ENCODE peak calls at places on chromosome 10, in nine cellular contexts. S is colonic mucosa; P is CD4-positive, alpha-beta T cell; Y is C1 segment of cervical spinal cord; A is SHP77; V is kidney tubule cell; D is RPMI7951; I is T-helper 9 cell; T is fibroblast of mammary gland. C is an unnamed sample.

GRCh38 chr10:31929260-31929985 is 792 bp upstream of the ARHGAP12 start:
- DNase-seq in I (peak), S (peak), Y (peak), P (peak), V (peak), A (no peak), D (peak), T (peak), C (peak)

GRCh38 chr10:121337356-121337936 is 260.8 kb downstream of the FGFR2 start:
- DNase-seq in D (no peak), S (no peak), P (no peak), T (no peak), Y (no peak), A (no peak), V (no peak), I (no peak), C (no peak)

GRCh38 chr10:47058961-47059391 is 147.7 kb downstream of the PTPN20 start:
- DNase-seq in V (no peak), Y (no peak), A (no peak), T (peak), S (no peak), D (peak), I (no peak), P (no peak), C (peak)

GRCh38 chr10:102880256-102880655 is 11.0 kb downstream of the AS3MT start:
- DNase-seq in I (no peak), Y (no peak), S (no peak), V (no peak), T (no peak), P (no peak), A (no peak), D (no peak), C (no peak)

GRCh38 chr10:1195828-1196227 is 139.6 kb downstream of the WDR37 start:
- DNase-seq in S (no peak), D (no peak), I (no peak), V (no peak), A (no peak), P (no peak), Y (no peak), T (no peak), C (no peak)

GRCh38 chr10:62374862-62375710 is 917 bp downstream of the ZNF365 start:
- DNase-seq in Y (no peak), D (no peak), A (no peak), P (no peak), V (peak), I (no peak), S (no peak), T (peak), C (peak)

GRCh38 chr10:122441961-122442360 is 12.5 kb upstream of the ARMS2 start:
- DNase-seq in D (peak), S (no peak), P (no peak), T (peak), V (peak), A (no peak), Y (no peak), I (no peak), C (peak)

GRCh38 chr10:10824611-10825148 is 193.0 kb upstream of the CELF2 start:
- DNase-seq in I (no peak), A (no peak), D (no peak), V (no peak), T (peak), Y (no peak), S (no peak), P (no peak), C (no peak)

GRCh38 chr10:68208424-68209042 is 23.4 kb downstream of the ATOH7 start:
- DNase-seq in S (peak), P (no peak), A (peak), T (peak), V (peak), I (no peak), Y (no peak), D (peak), C (peak)

GRCh38 chr10:111234903-111235302 is 158.1 kb downstream of the ADRA2A start:
- DNase-seq in Y (no peak), S (no peak), T (no peak), P (no peak), A (no peak), V (no peak), I (no peak), D (no peak), C (no peak)

GRCh38 chr10:71590786-71591350 is 128.7 kb downstream of the C10orf105 start:
- DNase-seq in D (peak), T (no peak), P (no peak), V (no peak), Y (no peak), S (no peak), I (no peak), A (no peak), C (no peak)

GRCh38 chr10:28872592-28873165 is 195.4 kb downstream of the BAMBI start:
- DNase-seq in V (no peak), A (no peak), T (no peak), Y (no peak), D (no peak), S (no peak), P (no peak), I (no peak), C (no peak)

GRCh38 chr10:61612009-61612408 is 50.7 kb upstream of the CABCOCO1 start:
- DNase-seq in A (no peak), V (no peak), Y (no peak), S (no peak), I (no peak), D (no peak), P (no peak), T (no peak), C (no peak)

GRCh38 chr10:90363799-90364483 is 493.9 kb downstream of the HTR7 start:
- DNase-seq in T (no peak), S (no peak), I (no peak), V (no peak), Y (no peak), D (no peak), P (no peak), A (no peak), C (no peak)

GRCh38 chr10:67802767-67803538 is 35.0 kb downstream of the DNAJC12 start:
- DNase-seq in Y (no peak), A (no peak), I (no peak), T (no peak), V (no peak), S (no peak), P (no peak), D (no peak), C (no peak)